ENCODE peak calls at places on chromosomes 11 and 22, in four cellular contexts. M, J, U and E are unnamed samples.

GRCh38 chr11:108733479-108734116 is 68.7 kb downstream of the DDX10 start:
- DNase-seq in U (no peak), M (no peak), J (peak), E (peak)

GRCh38 chr11:66981976-66982578 is 7.0 kb downstream of the C11orf86 start:
- DNase-seq in U (peak), M (peak), J (peak), E (peak)

GRCh38 chr11:66155387-66156073 is 85.5 kb downstream of the PACS1 start:
- DNase-seq in U (no peak), M (no peak), J (no peak), E (no peak)

GRCh38 chr11:68342459-68343158 is 30.2 kb downstream of the LRP5 start:
- DNase-seq in M (no peak), J (no peak), U (no peak), E (peak)

GRCh38 chr11:83477772-83478171 is 191.6 kb upstream of the CCDC90B start:
- DNase-seq in J (no peak), M (no peak), U (no peak), E (no peak)

GRCh38 chr11:122601131-122602125 is 54.1 kb upstream of the UBASH3B start:
- DNase-seq in J (no peak), M (no peak), U (no peak), E (peak)

GRCh38 chr11:2301631-2302272 is at the start of the genes C11orf21 and TSPAN32:
- DNase-seq in M (peak), U (no peak), J (peak), E (peak)

GRCh38 chr22:44632823-44633478 is 69.1 kb upstream of the PRR5 start:
- DNase-seq in U (no peak), M (no peak), J (no peak), E (no peak)

GRCh38 chr11:113681711-113682410 is 24.2 kb downstream of the TMPRSS5 start:
- DNase-seq in M (no peak), J (no peak), U (no peak), E (peak)

GRCh38 chr11:78438298-78438975 is 20.8 kb upstream of the GAB2 start:
- DNase-seq in U (peak), J (peak), M (no peak), E (no peak)

GRCh38 chr11:119660166-119660720 is 68.8 kb downstream of the NECTIN1 start:
- DNase-seq in M (no peak), U (no peak), J (no peak), E (no peak)

GRCh38 chr11:77151804-77152513 is 23.9 kb downstream of the MYO7A start:
- DNase-seq in M (no peak), U (no peak), J (no peak), E (no peak)

GRCh38 chr22:29877620-29878019 is 5.4 kb upstream of the MTMR3 start:
- DNase-seq in M (no peak), J (no peak), U (no peak), E (peak)

GRCh38 chr22:19679476-19680099 is 34.7 kb upstream of the SEPTIN5 start:
- DNase-seq in J (peak), U (no peak), M (no peak), E (no peak)

GRCh38 chr11:9853929-9854557 is 190.2 kb downstream of the SWAP70 start:
- DNase-seq in J (no peak), U (no peak), M (no peak), E (no peak)
- TF ChIP-seq CTCF in J (no peak), U (no peak), M (no peak), E (no peak)

GRCh38 chr11:47918370-47918690 is 62.0 kb upstream of the PTPRJ start:
- DNase-seq in J (no peak), U (no peak), M (no peak), E (no peak)
- H3K4me3 ChIP-seq in J (no peak), U (no peak), M (peak), E (no peak)

GRCh38 chr22:41998361-41999261 is at the start of gene WBP2NL:
- DNase-seq in U (peak), J (peak), M (no peak), E (peak)
- TF ChIP-seq CTCF in U (no peak), J (no peak), M (no peak), E (no peak)

GRCh38 chr11:61587541-61587941 is 6.7 kb upstream of the SYT7 start:
- DNase-seq in M (no peak), J (no peak), U (no peak), E (no peak)

GRCh38 chr11:61587951-61588695 is 7.2 kb upstream of the SYT7 start:
- DNase-seq in J (peak), U (no peak), M (no peak), E (no peak)

GRCh38 chr11:61585115-61585514 is 4.2 kb upstream of the SYT7 start:
- DNase-seq in J (no peak), U (no peak), M (no peak), E (no peak)

GRCh38 chr11:61589961-61590360 is 9.1 kb upstream of the SYT7 start:
- DNase-seq in M (no peak), U (no peak), J (no peak), E (no peak)

DNA sequence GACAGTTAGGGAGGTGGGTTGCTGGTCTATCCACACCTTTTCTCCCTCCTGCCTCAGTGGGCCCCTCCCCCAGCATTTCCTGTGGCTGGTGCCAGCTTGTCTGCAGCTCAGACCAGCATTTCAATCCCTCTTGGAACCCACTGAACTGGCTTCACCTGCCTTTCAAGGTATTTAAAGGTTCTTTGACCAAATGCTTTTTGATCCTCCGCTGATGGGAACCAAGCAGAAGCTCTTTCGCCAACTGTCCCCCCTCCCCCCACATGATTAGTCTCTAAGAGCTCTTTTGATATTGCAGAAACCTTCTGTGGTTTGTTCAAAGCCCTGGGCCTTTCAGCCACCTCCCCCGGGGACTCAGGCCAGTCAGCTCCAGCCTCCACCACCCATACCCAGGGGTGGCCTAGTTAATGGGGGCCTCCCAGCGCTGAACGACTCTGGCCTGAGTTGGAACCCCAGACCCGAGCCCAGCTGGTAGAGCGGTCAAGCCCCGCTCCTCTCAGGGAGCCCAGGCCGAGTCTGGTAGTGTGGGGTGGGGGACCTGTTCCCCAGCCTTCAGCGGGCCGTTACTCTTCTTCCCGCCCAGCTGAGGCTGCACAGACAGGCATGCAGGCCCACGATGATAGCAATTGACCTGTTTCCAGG is 6.0 kb upstream of the SYT7 start:
- DNase-seq in U (no peak), J (peak), M (no peak), E (no peak)
- H3K4me3 ChIP-seq in U (no peak), J (no peak), M (peak), E (no peak)